ENCODE peak calls at places on chromosomes 12 and 14, in six cellular contexts. C, S, I, A, Z and O are unnamed samples.

GRCh38 chr14:103071544-103072251 is 12.3 kb upstream of the LBHD2 start:
- DNase-seq in C (no peak), A (no peak), I (peak; percentile 95), S (no peak), Z (peak; percentile 59), O (no peak)

GRCh38 chr14:104287301-104288009 is 149.1 kb downstream of the KIF26A start:
- DNase-seq in A (no peak), I (no peak), S (no peak), Z (no peak), C (no peak), O (no peak)

GRCh38 chr14:88143817-88144216 is 138.9 kb downstream of the GPR65 start:
- DNase-seq in A (no peak), S (no peak), C (no peak), I (no peak), Z (no peak), O (no peak)

GRCh38 chr14:96635850-96636249 is 133.7 kb downstream of the PAPOLA start:
- DNase-seq in S (no peak), A (no peak), Z (no peak), C (no peak), I (peak; percentile 11), O (no peak)

GRCh38 chr12:10749700-10750384 is 26.7 kb upstream of the YBX3 start:
- DNase-seq in C (peak; percentile 85), Z (peak; percentile 90), S (peak; percentile 94), I (peak; percentile 99), A (peak; percentile 77), O (peak; percentile 93)

GRCh38 chr12:47863467-47863866 is 41.3 kb downstream of the VDR start:
- DNase-seq in A (no peak), Z (no peak), I (no peak), C (no peak), S (no peak), O (no peak)

GRCh38 chr14:30243805-30244204 is 315.2 kb upstream of the G2E3 start:
- DNase-seq in A (no peak), C (no peak), I (peak; percentile 46), Z (no peak), S (peak; percentile 83), O (no peak)

GRCh38 chr12:52601671-52602070 is 408 bp upstream of the KRT72 start:
- DNase-seq in Z (no peak), C (no peak), S (no peak), A (no peak), I (no peak), O (no peak)

GRCh38 chr14:102930753-102931579 is 8.5 kb downstream of the AMN start:
- DNase-seq in C (no peak), A (no peak), S (no peak), I (peak; percentile 57), Z (peak; percentile 42), O (peak; percentile 98)

GRCh38 chr14:61561657-61562276 is 133.5 kb upstream of the HIF1A start:
- DNase-seq in S (peak; percentile 94), A (no peak), I (peak; percentile 98), Z (peak; percentile 75), C (no peak), O (peak; percentile 87)

GRCh38 chr14:34501004-34501580 is 38.4 kb downstream of the EAPP start:
- DNase-seq in S (no peak), A (no peak), I (no peak), Z (no peak), C (no peak), O (no peak)

GRCh38 chr12:89706551-89707348 is 1.9 kb downstream of the ATP2B1 start:
- DNase-seq in C (no peak), I (no peak), S (no peak), A (peak; percentile 17), Z (peak; percentile 29), O (peak; percentile 46)

GRCh38 chr12:106303202-106303820 is 778 bp downstream of the TCP11L2 start:
- DNase-seq in S (peak; percentile 63), Z (peak; percentile 76), A (peak; percentile 84), C (peak; percentile 82), I (peak; percentile 73), O (peak; percentile 33)

GRCh38 chr14:92724516-92725340 is 23.7 kb downstream of the LGMN start:
- DNase-seq in C (no peak), A (no peak), Z (no peak), S (no peak), I (peak; percentile 98), O (no peak)

GRCh38 chr12:3117628-3118027 is 40.4 kb downstream of the TSPAN9 start:
- DNase-seq in C (no peak), Z (no peak), I (no peak), S (peak; percentile 89), A (no peak), O (peak; percentile 39)